ENCODE peak calls at places on chromosomes 7 and 10, in ten cellular contexts. One of them, this sample, is unnamed.

GRCh38 chr7:98930921-98931320 is 52.6 kb downstream of the TRRAP start:
- DNase-seq in astrocyte: no peak
- DNase-seq in HepG2: no peak
- DNase-seq in spleen: no peak
- DNase-seq in IMR-90: peak; percentile 34
- DNase-seq in stomach: no peak
- DNase-seq in CD8-positive, alpha-beta memory T cell: no peak
- DNase-seq in CD8-positive, alpha-beta T cell: no peak
- DNase-seq in mammary epithelial cell: peak; percentile 9
- DNase-seq in cardiac muscle cell: no peak
- DNase-seq in this sample: no peak

GRCh38 chr10:118522791-118523498 is 72.5 kb downstream of the PRLHR start:
- DNase-seq in astrocyte: peak; percentile 60
- DNase-seq in HepG2: no peak
- DNase-seq in spleen: no peak
- DNase-seq in IMR-90: peak; percentile 1
- DNase-seq in stomach: no peak
- DNase-seq in CD8-positive, alpha-beta memory T cell: no peak
- DNase-seq in CD8-positive, alpha-beta T cell: no peak
- DNase-seq in mammary epithelial cell: peak; percentile 96
- DNase-seq in cardiac muscle cell: no peak
- DNase-seq in this sample: no peak

GRCh38 chr10:88281592-88282268 is 301.4 kb downstream of the RNLS start:
- DNase-seq in astrocyte: peak; percentile 87
- DNase-seq in HepG2: no peak
- DNase-seq in spleen: no peak
- DNase-seq in IMR-90: peak; percentile 81
- DNase-seq in stomach: no peak
- DNase-seq in CD8-positive, alpha-beta memory T cell: no peak
- DNase-seq in CD8-positive, alpha-beta T cell: no peak
- DNase-seq in mammary epithelial cell: peak; percentile 44
- DNase-seq in cardiac muscle cell: no peak
- DNase-seq in this sample: no peak

GRCh38 chr7:131355917-131356777 is 28.5 kb downstream of the MKLN1 start:
- DNase-seq in astrocyte: no peak
- DNase-seq in HepG2: no peak
- DNase-seq in spleen: no peak
- DNase-seq in IMR-90: no peak
- DNase-seq in stomach: peak; percentile 43
- DNase-seq in CD8-positive, alpha-beta memory T cell: no peak
- DNase-seq in CD8-positive, alpha-beta T cell: no peak
- DNase-seq in mammary epithelial cell: no peak
- DNase-seq in cardiac muscle cell: no peak
- DNase-seq in this sample: no peak

GRCh38 chr10:173741-174140 is 38.5 kb downstream of the ZMYND11 start:
- DNase-seq in astrocyte: no peak
- DNase-seq in HepG2: no peak
- DNase-seq in spleen: no peak
- DNase-seq in IMR-90: no peak
- DNase-seq in stomach: no peak
- DNase-seq in CD8-positive, alpha-beta memory T cell: no peak
- DNase-seq in CD8-positive, alpha-beta T cell: no peak
- DNase-seq in mammary epithelial cell: no peak
- DNase-seq in cardiac muscle cell: no peak
- DNase-seq in this sample: no peak

GRCh38 chr10:71590786-71591350 is 128.7 kb downstream of the C10orf105 start:
- DNase-seq in astrocyte: no peak
- DNase-seq in HepG2: no peak
- DNase-seq in spleen: no peak
- DNase-seq in IMR-90: no peak
- DNase-seq in stomach: no peak
- DNase-seq in CD8-positive, alpha-beta memory T cell: no peak
- DNase-seq in CD8-positive, alpha-beta T cell: no peak
- DNase-seq in mammary epithelial cell: no peak
- DNase-seq in cardiac muscle cell: no peak
- DNase-seq in this sample: peak; percentile 97

GRCh38 chr7:24573554-24574338 is 494 bp downstream of the PALS2 start:
- DNase-seq in astrocyte: peak; percentile 54
- DNase-seq in HepG2: peak; percentile 14
- DNase-seq in spleen: peak; percentile 90
- DNase-seq in IMR-90: peak; percentile 50
- DNase-seq in stomach: peak; percentile 42
- DNase-seq in CD8-positive, alpha-beta memory T cell: peak; percentile 58
- DNase-seq in CD8-positive, alpha-beta T cell: peak; percentile 4
- DNase-seq in mammary epithelial cell: peak; percentile 71
- DNase-seq in cardiac muscle cell: peak; percentile 67
- DNase-seq in this sample: peak; percentile 62

GRCh38 chr10:129771576-129772471 is 192.2 kb downstream of the EBF3 start:
- DNase-seq in astrocyte: no peak
- DNase-seq in HepG2: no peak
- DNase-seq in spleen: peak; percentile 51
- DNase-seq in IMR-90: no peak
- DNase-seq in stomach: peak; percentile 24
- DNase-seq in CD8-positive, alpha-beta memory T cell: no peak
- DNase-seq in CD8-positive, alpha-beta T cell: no peak
- DNase-seq in mammary epithelial cell: no peak
- DNase-seq in cardiac muscle cell: no peak
- DNase-seq in this sample: no peak

GRCh38 chr7:100127866-100128601 is 1.3 kb downstream of the MBLAC1 start:
- DNase-seq in astrocyte: no peak
- DNase-seq in HepG2: no peak
- DNase-seq in spleen: no peak
- DNase-seq in IMR-90: no peak
- DNase-seq in stomach: no peak
- DNase-seq in CD8-positive, alpha-beta memory T cell: peak; percentile 19
- DNase-seq in CD8-positive, alpha-beta T cell: no peak
- DNase-seq in mammary epithelial cell: no peak
- DNase-seq in cardiac muscle cell: peak; percentile 62
- DNase-seq in this sample: peak; percentile 49

GRCh38 chr10:28130267-28130666 is 131.4 kb upstream of the ODAD2 start:
- DNase-seq in astrocyte: peak; percentile 82
- DNase-seq in HepG2: no peak
- DNase-seq in spleen: no peak
- DNase-seq in IMR-90: peak; percentile 75
- DNase-seq in stomach: no peak
- DNase-seq in CD8-positive, alpha-beta memory T cell: no peak
- DNase-seq in CD8-positive, alpha-beta T cell: no peak
- DNase-seq in mammary epithelial cell: peak; percentile 45
- DNase-seq in cardiac muscle cell: no peak
- DNase-seq in this sample: no peak

GRCh38 chr7:6479067-6479466 is 31.3 kb upstream of the DAGLB start:
- DNase-seq in astrocyte: no peak
- DNase-seq in HepG2: no peak
- DNase-seq in spleen: no peak
- DNase-seq in IMR-90: no peak
- DNase-seq in stomach: no peak
- DNase-seq in CD8-positive, alpha-beta memory T cell: no peak
- DNase-seq in CD8-positive, alpha-beta T cell: no peak
- DNase-seq in mammary epithelial cell: no peak
- DNase-seq in cardiac muscle cell: no peak
- DNase-seq in this sample: no peak

GRCh38 chr10:404991-405390 is 269.7 kb downstream of the ZMYND11 start:
- DNase-seq in astrocyte: no peak
- DNase-seq in HepG2: no peak
- DNase-seq in spleen: no peak
- DNase-seq in IMR-90: peak; percentile 53
- DNase-seq in stomach: no peak
- DNase-seq in CD8-positive, alpha-beta memory T cell: no peak
- DNase-seq in CD8-positive, alpha-beta T cell: no peak
- DNase-seq in mammary epithelial cell: no peak
- DNase-seq in cardiac muscle cell: no peak
- DNase-seq in this sample: no peak

GRCh38 chr10:102470579-102471546 is 19.5 kb upstream of the C10orf95 start:
- DNase-seq in astrocyte: no peak
- DNase-seq in HepG2: no peak
- DNase-seq in spleen: no peak
- DNase-seq in IMR-90: no peak
- DNase-seq in stomach: no peak
- DNase-seq in CD8-positive, alpha-beta memory T cell: no peak
- DNase-seq in CD8-positive, alpha-beta T cell: no peak
- DNase-seq in mammary epithelial cell: no peak
- DNase-seq in cardiac muscle cell: no peak
- DNase-seq in this sample: no peak

GRCh38 chr10:17687117-17687831 is 43.3 kb downstream of the STAM start:
- DNase-seq in astrocyte: no peak
- DNase-seq in HepG2: no peak
- DNase-seq in spleen: no peak
- DNase-seq in IMR-90: no peak
- DNase-seq in stomach: no peak
- DNase-seq in CD8-positive, alpha-beta memory T cell: no peak
- DNase-seq in CD8-positive, alpha-beta T cell: no peak
- DNase-seq in mammary epithelial cell: no peak
- DNase-seq in cardiac muscle cell: no peak
- DNase-seq in this sample: no peak

GRCh38 chr10:17682236-17682946 is 38.4 kb downstream of the STAM start:
- DNase-seq in astrocyte: no peak
- DNase-seq in HepG2: no peak
- DNase-seq in spleen: no peak
- DNase-seq in IMR-90: no peak
- DNase-seq in stomach: no peak
- DNase-seq in CD8-positive, alpha-beta memory T cell: no peak
- DNase-seq in CD8-positive, alpha-beta T cell: no peak
- DNase-seq in mammary epithelial cell: no peak
- DNase-seq in cardiac muscle cell: no peak
- DNase-seq in this sample: no peak

GRCh38 chr10:17684537-17684936 is 40.6 kb downstream of the STAM start:
- DNase-seq in astrocyte: no peak
- DNase-seq in HepG2: no peak
- DNase-seq in spleen: no peak
- DNase-seq in IMR-90: no peak
- DNase-seq in stomach: no peak
- DNase-seq in CD8-positive, alpha-beta memory T cell: no peak
- DNase-seq in CD8-positive, alpha-beta T cell: no peak
- DNase-seq in mammary epithelial cell: no peak
- DNase-seq in cardiac muscle cell: no peak
- DNase-seq in this sample: no peak

GRCh38 chr10:17685227-17685840 is 41.4 kb downstream of the STAM start:
- DNase-seq in astrocyte: no peak
- DNase-seq in HepG2: no peak
- DNase-seq in spleen: no peak
- DNase-seq in IMR-90: no peak
- DNase-seq in stomach: no peak
- DNase-seq in CD8-positive, alpha-beta memory T cell: no peak
- DNase-seq in CD8-positive, alpha-beta T cell: no peak
- DNase-seq in mammary epithelial cell: no peak
- DNase-seq in cardiac muscle cell: no peak
- DNase-seq in this sample: no peak

GRCh38 chr10:17683541-17683940 is 39.6 kb downstream of the STAM start:
- DNase-seq in astrocyte: no peak
- DNase-seq in HepG2: no peak
- DNase-seq in spleen: no peak
- DNase-seq in IMR-90: no peak
- DNase-seq in stomach: no peak
- DNase-seq in CD8-positive, alpha-beta memory T cell: no peak
- DNase-seq in CD8-positive, alpha-beta T cell: no peak
- DNase-seq in mammary epithelial cell: no peak
- DNase-seq in cardiac muscle cell: no peak
- DNase-seq in this sample: no peak
- H3K27ac ChIP-seq in astrocyte: no peak overlapping the region
- H3K27ac ChIP-seq in HepG2: no peak overlapping the region
- H3K27ac ChIP-seq in spleen: no peak overlapping the region
- H3K27ac ChIP-seq in IMR-90: no peak overlapping the region
- H3K27ac ChIP-seq in stomach: peak overlapping the region; percentile 34
- H3K27ac ChIP-seq in CD8-positive, alpha-beta memory T cell: no peak overlapping the region
- H3K27ac ChIP-seq in CD8-positive, alpha-beta T cell: no peak overlapping the region
- H3K27ac ChIP-seq in mammary epithelial cell: no peak overlapping the region
- H3K27ac ChIP-seq in cardiac muscle cell: no peak overlapping the region
- H3K27ac ChIP-seq in this sample: no peak overlapping the region

DNA sequence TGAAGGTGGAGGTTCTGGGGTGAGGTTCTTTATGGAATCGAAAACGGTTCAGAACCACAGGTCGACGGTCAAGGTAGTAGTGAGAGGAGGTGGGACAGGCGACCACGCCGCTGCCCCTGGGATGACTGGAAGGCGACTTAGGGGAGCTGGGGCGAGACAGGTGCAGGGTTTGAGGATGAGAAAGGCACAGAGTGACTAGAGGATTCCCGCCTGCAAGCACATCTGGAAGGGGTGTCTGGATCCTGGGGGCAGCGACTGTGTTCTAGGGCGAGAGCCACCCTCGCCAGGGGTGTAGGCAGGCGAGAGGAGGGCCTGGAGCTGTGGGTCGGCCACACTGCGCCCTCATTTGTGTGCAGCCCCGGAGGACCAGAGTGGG is 468 bp upstream of the IRF5 start:
- DNase-seq in astrocyte: no peak
- DNase-seq in HepG2: no peak
- DNase-seq in spleen: no peak
- DNase-seq in IMR-90: no peak
- DNase-seq in stomach: no peak
- DNase-seq in CD8-positive, alpha-beta memory T cell: no peak
- DNase-seq in CD8-positive, alpha-beta T cell: no peak
- DNase-seq in mammary epithelial cell: no peak
- DNase-seq in cardiac muscle cell: no peak
- DNase-seq in this sample: no peak
- H3K4me1 ChIP-seq in astrocyte: no peaks in the 10 kb centered on the region
- H3K4me1 ChIP-seq in HepG2: peaks cover 79% of the 10 kb centered on the region
- H3K4me1 ChIP-seq in spleen: peaks cover 97% of the 10 kb centered on the region
- H3K4me1 ChIP-seq in IMR-90: no peaks in the 10 kb centered on the region
- H3K4me1 ChIP-seq in stomach: peaks cover 21% of the 10 kb centered on the region
- H3K4me1 ChIP-seq in CD8-positive, alpha-beta memory T cell: peaks cover 20% of the 10 kb centered on the region
- H3K4me1 ChIP-seq in CD8-positive, alpha-beta T cell: peaks cover 22% of the 10 kb centered on the region
- H3K4me1 ChIP-seq in mammary epithelial cell: peaks cover 12% of the 10 kb centered on the region
- H3K4me1 ChIP-seq in cardiac muscle cell: no peaks in the 10 kb centered on the region
- H3K4me1 ChIP-seq in this sample: no peaks in the 10 kb centered on the region

GRCh38 chr10:12710594-12711343 is 290.7 kb downstream of the CCDC3 start:
- DNase-seq in astrocyte: peak; percentile 56
- DNase-seq in HepG2: peak; percentile 41
- DNase-seq in spleen: peak; percentile 89
- DNase-seq in IMR-90: peak; percentile 87
- DNase-seq in stomach: peak; percentile 75
- DNase-seq in CD8-positive, alpha-beta memory T cell: peak; percentile 64
- DNase-seq in CD8-positive, alpha-beta T cell: peak; percentile 56
- DNase-seq in mammary epithelial cell: peak; percentile 65
- DNase-seq in cardiac muscle cell: peak; percentile 79
- DNase-seq in this sample: peak; percentile 85
- H3K27ac ChIP-seq in astrocyte: peak overlapping the region; percentile 24
- H3K27ac ChIP-seq in HepG2: no peak overlapping the region
- H3K27ac ChIP-seq in spleen: no peak overlapping the region
- H3K27ac ChIP-seq in IMR-90: peak overlapping the region; percentile 85
- H3K27ac ChIP-seq in stomach: no peak overlapping the region
- H3K27ac ChIP-seq in CD8-positive, alpha-beta memory T cell: no peak overlapping the region
- H3K27ac ChIP-seq in CD8-positive, alpha-beta T cell: no peak overlapping the region
- H3K27ac ChIP-seq in mammary epithelial cell: peak overlapping the region; percentile 4
- H3K27ac ChIP-seq in cardiac muscle cell: no peak overlapping the region
- H3K27ac ChIP-seq in this sample: no peak overlapping the region

DNA sequence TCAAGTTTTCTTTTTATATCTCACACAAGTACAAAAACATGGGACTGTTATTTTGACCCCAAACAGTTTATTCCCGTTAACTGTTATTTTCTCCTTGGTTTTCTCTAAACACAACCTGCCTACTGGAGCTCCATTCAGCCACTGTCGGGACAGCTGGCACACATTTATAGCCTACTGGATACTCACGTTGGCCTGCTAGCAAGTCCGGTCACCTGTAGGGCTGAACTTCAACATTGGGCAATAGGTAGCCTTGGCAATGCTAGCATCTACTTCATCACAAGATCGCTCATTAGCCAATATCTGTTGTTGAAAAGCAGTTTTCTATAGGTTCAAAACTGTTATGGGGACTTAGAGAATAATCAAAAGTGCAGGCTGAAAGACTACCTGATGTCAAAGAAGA is 32.3 kb downstream of the RHOBTB1 start:
- DNase-seq in astrocyte: no peak
- DNase-seq in HepG2: no peak
- DNase-seq in spleen: no peak
- DNase-seq in IMR-90: no peak
- DNase-seq in stomach: no peak
- DNase-seq in CD8-positive, alpha-beta memory T cell: no peak
- DNase-seq in CD8-positive, alpha-beta T cell: no peak
- DNase-seq in mammary epithelial cell: no peak
- DNase-seq in cardiac muscle cell: no peak
- DNase-seq in this sample: no peak
- H3K4me1 ChIP-seq in astrocyte: peaks cover 17% of the 10 kb centered on the region
- H3K4me1 ChIP-seq in HepG2: peaks cover 10% of the 10 kb centered on the region
- H3K4me1 ChIP-seq in spleen: peaks cover 36% of the 10 kb centered on the region
- H3K4me1 ChIP-seq in IMR-90: peaks cover 15% of the 10 kb centered on the region
- H3K4me1 ChIP-seq in stomach: peaks cover 91% of the 10 kb centered on the region
- H3K4me1 ChIP-seq in CD8-positive, alpha-beta memory T cell: no peaks in the 10 kb centered on the region
- H3K4me1 ChIP-seq in CD8-positive, alpha-beta T cell: no peaks in the 10 kb centered on the region
- H3K4me1 ChIP-seq in mammary epithelial cell: no peaks in the 10 kb centered on the region
- H3K4me1 ChIP-seq in cardiac muscle cell: no peaks in the 10 kb centered on the region
- H3K4me1 ChIP-seq in this sample: peaks cover 5% of the 10 kb centered on the region

This sample was measured in SJCRH30.